ENCODE peak calls at places on chromosomes 11 and 22, in six cellular contexts. One of them, this sample, is unnamed.

GRCh38 chr11:6757373-6757967 is 14.3 kb downstream of the OR2AG2 start:
- DNase-seq in HTR-8/SVneo: peak
- DNase-seq in OCI-LY7: peak
- DNase-seq in left lung: peak
- DNase-seq in HEK293T: peak
- DNase-seq in AG08396: peak
- DNase-seq in this sample: no peak

GRCh38 chr22:49205401-49205800 is 622.3 kb downstream of the BRD1 start:
- DNase-seq in left lung: peak
- DNase-seq in OCI-LY7: no peak
- DNase-seq in HTR-8/SVneo: no peak
- DNase-seq in HEK293T: no peak
- DNase-seq in AG08396: no peak
- DNase-seq in this sample: no peak

GRCh38 chr22:50102946-50103345 is 13.1 kb downstream of the MOV10L1 start:
- DNase-seq in HEK293T: peak
- DNase-seq in OCI-LY7: peak
- DNase-seq in left lung: no peak
- DNase-seq in AG08396: no peak
- DNase-seq in HTR-8/SVneo: no peak
- DNase-seq in this sample: no peak

GRCh38 chr11:72981067-72981466 is 161.1 kb downstream of the FCHSD2 start:
- DNase-seq in HTR-8/SVneo: no peak
- DNase-seq in HEK293T: no peak
- DNase-seq in OCI-LY7: no peak
- DNase-seq in AG08396: no peak
- DNase-seq in left lung: no peak
- DNase-seq in this sample: no peak

GRCh38 chr11:119155733-119156492 is 7.1 kb downstream of the ABCG4 start:
- DNase-seq in OCI-LY7: peak
- DNase-seq in left lung: no peak
- DNase-seq in AG08396: peak
- DNase-seq in HTR-8/SVneo: peak
- DNase-seq in HEK293T: no peak
- DNase-seq in this sample: peak

GRCh38 chr11:70834277-70834940 is 418.0 kb downstream of the SHANK2 start:
- DNase-seq in HEK293T: no peak
- DNase-seq in OCI-LY7: no peak
- DNase-seq in HTR-8/SVneo: no peak
- DNase-seq in left lung: no peak
- DNase-seq in AG08396: no peak
- DNase-seq in this sample: no peak

GRCh38 chr11:105960252-105961245 is 61.5 kb downstream of the MSANTD4 start:
- DNase-seq in HEK293T: no peak
- DNase-seq in left lung: no peak
- DNase-seq in HTR-8/SVneo: no peak
- DNase-seq in OCI-LY7: no peak
- DNase-seq in AG08396: no peak
- DNase-seq in this sample: no peak

GRCh38 chr22:22735695-22736611 is 91.5 kb downstream of the GGTLC2 start:
- DNase-seq in OCI-LY7: no peak
- DNase-seq in HEK293T: no peak
- DNase-seq in HTR-8/SVneo: no peak
- DNase-seq in AG08396: no peak
- DNase-seq in left lung: no peak
- DNase-seq in this sample: no peak

GRCh38 chr22:47626428-47627390 is 864.3 kb downstream of the TBC1D22A start:
- DNase-seq in left lung: no peak
- DNase-seq in HEK293T: no peak
- DNase-seq in AG08396: no peak
- DNase-seq in OCI-LY7: peak
- DNase-seq in HTR-8/SVneo: no peak
- DNase-seq in this sample: no peak

GRCh38 chr22:36026741-36027140 is 1.9 kb downstream of the RBFOX2 start:
- DNase-seq in OCI-LY7: peak
- DNase-seq in left lung: no peak
- DNase-seq in AG08396: no peak
- DNase-seq in HTR-8/SVneo: no peak
- DNase-seq in HEK293T: no peak
- DNase-seq in this sample: no peak

This sample was measured in 8988T.